ENCODE peak calls at places on chromosomes 16 and 17, in four cellular contexts. C, F, H and M are unnamed samples.

GRCh38 chr17:81453712-81454111 is 58.5 kb downstream of the BAHCC1 start:
- DNase-seq in C (no peak), F (no peak), H (no peak), M (no peak)

GRCh38 chr17:49966767-49967166 is 2.2 kb upstream of the DLX4 start:
- DNase-seq in C (no peak), F (no peak), H (no peak), M (no peak)

GRCh38 chr17:48439875-48440505 is 10.0 kb upstream of the SKAP1 start:
- DNase-seq in C (no peak), F (no peak), H (no peak), M (peak; percentile 50)

GRCh38 chr16:53864819-53865491 is 161.0 kb downstream of the FTO start:
- DNase-seq in C (no peak), F (peak; percentile 57), H (peak; percentile 24), M (peak; percentile 29)

GRCh38 chr16:3129137-3130131 is 5.4 kb upstream of the ZNF213 start:
- DNase-seq in C (peak; percentile 81), F (peak; percentile 91), H (peak; percentile 86), M (peak; percentile 90)

GRCh38 chr17:66491213-66491612 is 188.8 kb downstream of the PRKCA start:
- DNase-seq in C (no peak), F (no peak), H (no peak), M (no peak)

GRCh38 chr17:79715318-79716182 is 15.2 kb upstream of the ENPP7 start:
- DNase-seq in C (no peak), F (no peak), H (no peak), M (no peak)

GRCh38 chr16:65756163-65756562 is 610.3 kb upstream of the CDH5 start:
- DNase-seq in C (no peak), F (no peak), H (no peak), M (no peak)

GRCh38 chr16:78705694-78706093 is 606.2 kb downstream of the WWOX start:
- DNase-seq in C (no peak), F (peak; percentile 60), H (peak; percentile 2), M (peak; percentile 48)

GRCh38 chr16:4883501-4883900 is 36.2 kb downstream of the UBN1 start:
- DNase-seq in C (no peak), F (no peak), H (no peak), M (no peak)

GRCh38 chr17:40068584-40068916 is 5.8 kb downstream of the THRA start:
- DNase-seq in C (no peak), F (no peak), H (no peak), M (no peak)

GRCh38 chr17:28917465-28917864 is 14.6 kb upstream of the DHRS13 start:
- DNase-seq in C (no peak), F (no peak), H (no peak), M (no peak)

GRCh38 chr17:4895121-4895520 is 4.2 kb upstream of the C17orf107 start:
- DNase-seq in C (no peak), F (no peak), H (no peak), M (no peak)

GRCh38 chr17:55735784-55736405 is 13.2 kb upstream of the TMEM100 start:
- DNase-seq in C (no peak), F (peak; percentile 59), H (peak; percentile 62), M (peak; percentile 76)

GRCh38 chr17:66211047-66211810 is 18.0 kb downstream of the APOH start:
- DNase-seq in C (no peak), F (no peak), H (no peak), M (no peak)

GRCh38 chr17:43908111-43908721 is 880 bp upstream of the MPP2 start:
- DNase-seq in C (peak; percentile 80), F (peak; percentile 79), H (peak; percentile 65), M (peak; percentile 65)

GRCh38 chr17:40664582-40665333 is at the start of gene KRT222:
- DNase-seq in C (no peak), F (peak; percentile 44), H (no peak), M (no peak)

GRCh38 chr16:85329059-85329812 is 217.0 kb upstream of the CIBAR2 start:
- DNase-seq in C (no peak), F (peak; percentile 87), H (peak; percentile 41), M (peak; percentile 82)

GRCh38 chr17:61556224-61557188 is 34.5 kb downstream of the NACA2 start:
- DNase-seq in C (no peak), F (no peak), H (peak; percentile 24), M (no peak)

GRCh38 chr16:61936522-61936921 is 99.7 kb downstream of the CDH8 start:
- DNase-seq in C (no peak), F (peak; percentile 33), H (no peak), M (no peak)

GRCh38 chr16:51596247-51596646 is 445.2 kb upstream of the SALL1 start:
- DNase-seq in C (no peak), F (no peak), H (no peak), M (no peak)

GRCh38 chr17:10871914-10872313 is 34.0 kb upstream of the PIRT start:
- DNase-seq in C (no peak), F (no peak), H (no peak), M (no peak)

GRCh38 chr17:59547131-59547915 is 18.1 kb upstream of the DHX40 start:
- DNase-seq in C (no peak), F (no peak), H (no peak), M (peak; percentile 42)

GRCh38 chr16:77919761-77920415 is 102.5 kb upstream of the CLEC3A start:
- DNase-seq in C (no peak), F (no peak), H (peak; percentile 20), M (peak; percentile 33)

GRCh38 chr16:23504076-23504452 is 6.2 kb downstream of the GGA2 start:
- DNase-seq in C (no peak), F (no peak), H (peak; percentile 16), M (no peak)

GRCh38 chr16:65763640-65764305 is 602.7 kb upstream of the CDH5 start:
- DNase-seq in C (no peak), F (no peak), H (no peak), M (no peak)

GRCh38 chr17:21039839-21040575 is 2.8 kb downstream of the USP22 start:
- DNase-seq in C (no peak), F (peak; percentile 78), H (peak; percentile 56), M (peak; percentile 54)

GRCh38 chr16:85531516-85531915 is 81.6 kb upstream of the GSE1 start:
- DNase-seq in C (no peak), F (no peak), H (no peak), M (no peak)

GRCh38 chr16:8660841-8661301 is 13.5 kb upstream of the ABAT start:
- DNase-seq in C (peak; percentile 87), F (peak; percentile 84), H (peak; percentile 58), M (peak; percentile 62)

GRCh38 chr17:55089955-55090573 is 121.5 kb downstream of the STXBP4 start:
- DNase-seq in C (no peak), F (peak; percentile 56), H (peak; percentile 18), M (peak; percentile 7)

GRCh38 chr17:55398689-55399088 is 22.9 kb downstream of the MMD start:
- DNase-seq in C (no peak), F (no peak), H (peak; percentile 33), M (peak; percentile 26)

GRCh38 chr17:2377659-2378058 is 23.2 kb downstream of the MNT start:
- DNase-seq in C (no peak), F (no peak), H (no peak), M (no peak)

GRCh38 chr16:87392823-87393679 is 915 bp downstream of the MAP1LC3B start:
- DNase-seq in C (peak; percentile 80), F (peak; percentile 69), H (peak; percentile 47), M (peak; percentile 57)

GRCh38 chr16:26627958-26628357 is 438.8 kb upstream of the C16orf82 start:
- DNase-seq in C (no peak), F (no peak), H (no peak), M (no peak)

GRCh38 chr16:19583665-19584300 is 28.3 kb downstream of the VPS35L start:
- DNase-seq in C (no peak), F (peak; percentile 67), H (peak; percentile 55), M (peak; percentile 58)

GRCh38 chr16:85557083-85557975 is 55.8 kb upstream of the GSE1 start:
- DNase-seq in C (peak; percentile 63), F (no peak), H (no peak), M (peak; percentile 64)

GRCh38 chr17:62676952-62677596 is 49.6 kb downstream of the MRC2 start:
- DNase-seq in C (no peak), F (no peak), H (no peak), M (no peak)

GRCh38 chr17:43402078-43402477 is 3.3 kb downstream of the ARL4D start:
- DNase-seq in C (no peak), F (no peak), H (no peak), M (no peak)

GRCh38 chr17:40251576-40251975 is 32.5 kb downstream of the WIPF2 start:
- DNase-seq in C (no peak), F (no peak), H (peak; percentile 85), M (peak; percentile 92)

DNA sequence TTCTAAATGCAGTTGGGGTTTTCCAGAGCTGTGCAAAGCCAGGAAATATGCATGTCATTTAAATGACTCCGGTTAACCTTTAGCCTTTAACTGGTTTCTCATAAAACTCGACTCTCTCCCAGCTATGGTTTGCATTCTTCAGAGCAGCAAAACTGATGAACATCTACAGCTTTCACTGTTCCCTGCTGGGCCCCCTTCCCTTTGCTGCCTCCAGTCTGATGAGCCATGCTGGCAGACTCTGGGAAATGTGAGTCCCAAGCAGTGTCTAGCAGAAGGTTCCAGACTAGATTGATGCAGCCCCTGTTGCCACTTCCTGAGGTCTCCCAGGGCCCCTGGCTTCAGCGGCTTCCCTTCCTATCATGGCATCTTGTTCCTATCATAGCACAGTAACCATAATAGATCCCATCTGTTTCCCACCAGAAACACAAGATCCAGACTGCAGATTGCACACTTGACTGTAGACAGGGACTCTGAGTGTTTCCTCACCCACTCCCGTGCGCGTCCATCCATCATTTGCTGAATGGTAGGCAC is 135.4 kb downstream of the CLEC16A start:
- DNase-seq in C (no peak), F (no peak), H (peak; percentile 98), M (peak; percentile 97)
- H3K18ac ChIP-seq in C (no peak overlapping the region), F (no peak overlapping the region), H (peak overlapping the region; percentile 71), M (peak overlapping the region; percentile 47)

GRCh38 chr16:10878644-10879498 is 1.9 kb downstream of the CIITA start:
- DNase-seq in C (peak; percentile 56), F (no peak), H (peak; percentile 19), M (peak; percentile 25)
- H3K4me2 ChIP-seq in C (peak overlapping the region; percentile 65), F (no peak overlapping the region), H (peak overlapping the region; percentile 80), M (no peak overlapping the region)

GRCh38 chr17:45584092-45585036 is 93.8 kb upstream of the PLEKHM1 start:
- DNase-seq in C (peak; percentile 88), F (peak; percentile 88), H (peak; percentile 36), M (peak; percentile 71)
- H3K18ac ChIP-seq in C (peak overlapping the region; percentile 86), F (peak overlapping the region; percentile 7), H (peak overlapping the region; percentile 26), M (peak overlapping the region; percentile 78)

GRCh38 chr17:72434581-72434980 is 313.8 kb downstream of the SOX9 start:
- DNase-seq in C (no peak), F (no peak), H (no peak), M (no peak)

GRCh38 chr17:72433797-72434196 is 313.0 kb downstream of the SOX9 start:
- DNase-seq in C (no peak), F (no peak), H (no peak), M (no peak)

GRCh38 chr17:72432881-72433280 is 312.1 kb downstream of the SOX9 start:
- DNase-seq in C (no peak), F (no peak), H (no peak), M (no peak)

GRCh38 chr17:72430611-72431432 is 310.0 kb downstream of the SOX9 start:
- DNase-seq in C (peak; percentile 60), F (peak; percentile 74), H (no peak), M (no peak)

GRCh38 chr17:72432143-72432604 is 311.4 kb downstream of the SOX9 start:
- DNase-seq in C (no peak), F (no peak), H (peak; percentile 53), M (peak; percentile 43)
- H3K4me2 ChIP-seq in C (no peak overlapping the region), F (no peak overlapping the region), H (peak overlapping the region; percentile 52), M (no peak overlapping the region)

GRCh38 chr16:73052441-73053030 is 4.6 kb upstream of the ZFHX3 start:
- DNase-seq in C (no peak), F (peak; percentile 70), H (no peak), M (no peak)
- H3K18ac ChIP-seq in C (no peak overlapping the region), F (no peak overlapping the region), H (peak overlapping the region; percentile 97), M (peak overlapping the region; percentile 74)

GRCh38 chr16:21239646-21240045 is 6.1 kb downstream of the ANKS4B start:
- DNase-seq in C (no peak), F (no peak), H (no peak), M (no peak)
- H3K4me2 ChIP-seq in C (no peak overlapping the region), F (no peak overlapping the region), H (no peak overlapping the region), M (no peak overlapping the region)